ENCODE peak calls at places on chromosomes 4 and X, in ten cellular contexts. One of them, this sample, is unnamed.
A peak's percentile ranks its signal among the peaks of the same experiment; 100 is the strongest.

GRCh38 chrX:154056739-154057367 is 37.2 kb upstream of the IRAK1 start:
- DNase-seq in breast epithelium: no peak
- DNase-seq in CD4-positive, CD25-positive, alpha-beta regulatory T cell: peak; percentile 34
- DNase-seq in BE2C: no peak
- DNase-seq in coronary artery: no peak
- DNase-seq in upper lobe of right lung: no peak
- DNase-seq in psoas muscle: no peak
- DNase-seq in OCI-LY7: peak; percentile 7
- DNase-seq in AG09309: no peak
- DNase-seq in bronchial epithelial cell: peak; percentile 29
- DNase-seq in this sample: no peak

GRCh38 chrX:45191820-45192409 is 8.8 kb downstream of the DIPK2B start:
- DNase-seq in breast epithelium: no peak
- DNase-seq in CD4-positive, CD25-positive, alpha-beta regulatory T cell: no peak
- DNase-seq in BE2C: no peak
- DNase-seq in coronary artery: no peak
- DNase-seq in upper lobe of right lung: no peak
- DNase-seq in psoas muscle: no peak
- DNase-seq in OCI-LY7: no peak
- DNase-seq in AG09309: no peak
- DNase-seq in bronchial epithelial cell: no peak
- DNase-seq in this sample: peak; percentile 22

GRCh38 chrX:155632424-155633100 is 19.8 kb upstream of the TMLHE start:
- DNase-seq in breast epithelium: no peak
- DNase-seq in CD4-positive, CD25-positive, alpha-beta regulatory T cell: peak; percentile 76
- DNase-seq in BE2C: no peak
- DNase-seq in coronary artery: no peak
- DNase-seq in upper lobe of right lung: no peak
- DNase-seq in psoas muscle: no peak
- DNase-seq in OCI-LY7: no peak
- DNase-seq in AG09309: no peak
- DNase-seq in bronchial epithelial cell: no peak
- DNase-seq in this sample: no peak

GRCh38 chr4:42871685-42872271 is 20.7 kb upstream of the GRXCR1 start:
- DNase-seq in breast epithelium: no peak
- DNase-seq in CD4-positive, CD25-positive, alpha-beta regulatory T cell: no peak
- DNase-seq in BE2C: no peak
- DNase-seq in coronary artery: no peak
- DNase-seq in upper lobe of right lung: no peak
- DNase-seq in psoas muscle: no peak
- DNase-seq in OCI-LY7: no peak
- DNase-seq in AG09309: no peak
- DNase-seq in bronchial epithelial cell: no peak
- DNase-seq in this sample: no peak

GRCh38 chrX:47664737-47665136 is 5.8 kb upstream of the UXT start:
- DNase-seq in breast epithelium: no peak
- DNase-seq in CD4-positive, CD25-positive, alpha-beta regulatory T cell: no peak
- DNase-seq in BE2C: no peak
- DNase-seq in coronary artery: no peak
- DNase-seq in upper lobe of right lung: no peak
- DNase-seq in psoas muscle: no peak
- DNase-seq in OCI-LY7: no peak
- DNase-seq in AG09309: no peak
- DNase-seq in bronchial epithelial cell: no peak
- DNase-seq in this sample: no peak

GRCh38 chr4:174494731-174495130 is 27.6 kb downstream of the HPGD start:
- DNase-seq in breast epithelium: no peak
- DNase-seq in CD4-positive, CD25-positive, alpha-beta regulatory T cell: no peak
- DNase-seq in BE2C: no peak
- DNase-seq in coronary artery: no peak
- DNase-seq in upper lobe of right lung: no peak
- DNase-seq in psoas muscle: no peak
- DNase-seq in OCI-LY7: no peak
- DNase-seq in AG09309: no peak
- DNase-seq in bronchial epithelial cell: no peak
- DNase-seq in this sample: no peak

GRCh38 chrX:7147978-7148824 is at the start of gene PUDP:
- DNase-seq in breast epithelium: peak; percentile 68
- DNase-seq in CD4-positive, CD25-positive, alpha-beta regulatory T cell: peak; percentile 90
- DNase-seq in BE2C: peak; percentile 88
- DNase-seq in coronary artery: peak; percentile 89
- DNase-seq in upper lobe of right lung: peak; percentile 92
- DNase-seq in psoas muscle: peak; percentile 96
- DNase-seq in OCI-LY7: peak; percentile 87
- DNase-seq in AG09309: peak; percentile 40
- DNase-seq in bronchial epithelial cell: peak; percentile 49
- DNase-seq in this sample: peak; percentile 72

GRCh38 chr4:125016892-125017299 is 297.9 kb upstream of the FAT4 start:
- DNase-seq in breast epithelium: no peak
- DNase-seq in CD4-positive, CD25-positive, alpha-beta regulatory T cell: no peak
- DNase-seq in BE2C: peak; percentile 68
- DNase-seq in coronary artery: no peak
- DNase-seq in upper lobe of right lung: no peak
- DNase-seq in psoas muscle: no peak
- DNase-seq in OCI-LY7: no peak
- DNase-seq in AG09309: no peak
- DNase-seq in bronchial epithelial cell: no peak
- DNase-seq in this sample: no peak

GRCh38 chr4:185911556-185912064 is 99.6 kb upstream of the SORBS2 start:
- DNase-seq in breast epithelium: no peak
- DNase-seq in CD4-positive, CD25-positive, alpha-beta regulatory T cell: no peak
- DNase-seq in BE2C: peak; percentile 83
- DNase-seq in coronary artery: no peak
- DNase-seq in upper lobe of right lung: no peak
- DNase-seq in psoas muscle: no peak
- DNase-seq in OCI-LY7: no peak
- DNase-seq in AG09309: no peak
- DNase-seq in bronchial epithelial cell: peak; percentile 68
- DNase-seq in this sample: no peak

GRCh38 chrX:72258174-72258573 is 18.9 kb downstream of the RPS4X start:
- DNase-seq in breast epithelium: no peak
- DNase-seq in CD4-positive, CD25-positive, alpha-beta regulatory T cell: no peak
- DNase-seq in BE2C: peak; percentile 25
- DNase-seq in coronary artery: no peak
- DNase-seq in upper lobe of right lung: no peak
- DNase-seq in psoas muscle: no peak
- DNase-seq in OCI-LY7: no peak
- DNase-seq in AG09309: peak; percentile 41
- DNase-seq in bronchial epithelial cell: no peak
- DNase-seq in this sample: no peak

GRCh38 chr4:3853388-3854035 is 87.3 kb downstream of the ADRA2C start:
- DNase-seq in breast epithelium: no peak
- DNase-seq in CD4-positive, CD25-positive, alpha-beta regulatory T cell: no peak
- DNase-seq in BE2C: no peak
- DNase-seq in coronary artery: no peak
- DNase-seq in upper lobe of right lung: no peak
- DNase-seq in psoas muscle: no peak
- DNase-seq in OCI-LY7: no peak
- DNase-seq in AG09309: no peak
- DNase-seq in bronchial epithelial cell: no peak
- DNase-seq in this sample: no peak

GRCh38 chr4:73970945-73971344 is 10.9 kb downstream of the PF4 start:
- DNase-seq in breast epithelium: no peak
- DNase-seq in CD4-positive, CD25-positive, alpha-beta regulatory T cell: no peak
- DNase-seq in BE2C: no peak
- DNase-seq in coronary artery: no peak
- DNase-seq in upper lobe of right lung: no peak
- DNase-seq in psoas muscle: no peak
- DNase-seq in OCI-LY7: no peak
- DNase-seq in AG09309: no peak
- DNase-seq in bronchial epithelial cell: no peak
- DNase-seq in this sample: no peak

GRCh38 chr4:66524778-66525177 is 854.5 kb upstream of the EPHA5 start:
- DNase-seq in breast epithelium: no peak
- DNase-seq in CD4-positive, CD25-positive, alpha-beta regulatory T cell: no peak
- DNase-seq in BE2C: no peak
- DNase-seq in coronary artery: no peak
- DNase-seq in upper lobe of right lung: no peak
- DNase-seq in psoas muscle: no peak
- DNase-seq in OCI-LY7: no peak
- DNase-seq in AG09309: no peak
- DNase-seq in bronchial epithelial cell: no peak
- DNase-seq in this sample: no peak

GRCh38 chrX:19342331-19342906 is 1.3 kb upstream of the PDHA1 start:
- DNase-seq in breast epithelium: no peak
- DNase-seq in CD4-positive, CD25-positive, alpha-beta regulatory T cell: no peak
- DNase-seq in BE2C: no peak
- DNase-seq in coronary artery: no peak
- DNase-seq in upper lobe of right lung: no peak
- DNase-seq in psoas muscle: no peak
- DNase-seq in OCI-LY7: peak; percentile 0
- DNase-seq in AG09309: no peak
- DNase-seq in bronchial epithelial cell: no peak
- DNase-seq in this sample: no peak

GRCh38 chr4:8198906-8199593 is at the start of gene SH3TC1:
- DNase-seq in breast epithelium: peak; percentile 69
- DNase-seq in CD4-positive, CD25-positive, alpha-beta regulatory T cell: peak; percentile 82
- DNase-seq in BE2C: peak; percentile 94
- DNase-seq in coronary artery: no peak
- DNase-seq in upper lobe of right lung: peak; percentile 97
- DNase-seq in psoas muscle: peak; percentile 90
- DNase-seq in OCI-LY7: peak; percentile 82
- DNase-seq in AG09309: no peak
- DNase-seq in bronchial epithelial cell: peak; percentile 85
- DNase-seq in this sample: no peak
- H3K4me3 ChIP-seq in breast epithelium: peak within 1 kb of the TSS; percentile 66
- H3K4me3 ChIP-seq in CD4-positive, CD25-positive, alpha-beta regulatory T cell: peak within 1 kb of the TSS; percentile 79
- H3K4me3 ChIP-seq in BE2C: peak within 1 kb of the TSS; percentile 69
- H3K4me3 ChIP-seq in coronary artery: peak within 1 kb of the TSS; percentile 74
- H3K4me3 ChIP-seq in upper lobe of right lung: peak within 1 kb of the TSS; percentile 62
- H3K4me3 ChIP-seq in psoas muscle: peak within 1 kb of the TSS; percentile 63
- H3K4me3 ChIP-seq in OCI-LY7: peak within 1 kb of the TSS; percentile 67
- H3K4me3 ChIP-seq in AG09309: peak within 1 kb of the TSS; percentile 33
- H3K4me3 ChIP-seq in bronchial epithelial cell: peak within 1 kb of the TSS; percentile 85
- H3K4me3 ChIP-seq in this sample: no peak within 1 kb of the TSS

GRCh38 chr4:151653548-151653918 is 107.3 kb downstream of the GATB start:
- DNase-seq in breast epithelium: no peak
- DNase-seq in CD4-positive, CD25-positive, alpha-beta regulatory T cell: no peak
- DNase-seq in BE2C: no peak
- DNase-seq in coronary artery: no peak
- DNase-seq in upper lobe of right lung: no peak
- DNase-seq in psoas muscle: no peak
- DNase-seq in OCI-LY7: no peak
- DNase-seq in AG09309: no peak
- DNase-seq in bronchial epithelial cell: no peak
- DNase-seq in this sample: no peak
- H3K4me3 ChIP-seq in breast epithelium: no peak overlapping the region
- H3K4me3 ChIP-seq in CD4-positive, CD25-positive, alpha-beta regulatory T cell: no peak overlapping the region
- H3K4me3 ChIP-seq in BE2C: no peak overlapping the region
- H3K4me3 ChIP-seq in coronary artery: no peak overlapping the region
- H3K4me3 ChIP-seq in upper lobe of right lung: no peak overlapping the region
- H3K4me3 ChIP-seq in psoas muscle: no peak overlapping the region
- H3K4me3 ChIP-seq in OCI-LY7: no peak overlapping the region
- H3K4me3 ChIP-seq in AG09309: no peak overlapping the region
- H3K4me3 ChIP-seq in bronchial epithelial cell: no peak overlapping the region
- H3K4me3 ChIP-seq in this sample: no peak overlapping the region

GRCh38 chrX:33725556-33726232 is 406.4 kb downstream of the FAM47A start:
- DNase-seq in breast epithelium: peak; percentile 48
- DNase-seq in CD4-positive, CD25-positive, alpha-beta regulatory T cell: no peak
- DNase-seq in BE2C: no peak
- DNase-seq in coronary artery: no peak
- DNase-seq in upper lobe of right lung: no peak
- DNase-seq in psoas muscle: no peak
- DNase-seq in OCI-LY7: no peak
- DNase-seq in AG09309: no peak
- DNase-seq in bronchial epithelial cell: peak; percentile 48
- DNase-seq in this sample: no peak
- H3K4me3 ChIP-seq in breast epithelium: peak overlapping the region; percentile 60
- H3K4me3 ChIP-seq in CD4-positive, CD25-positive, alpha-beta regulatory T cell: no peak overlapping the region
- H3K4me3 ChIP-seq in BE2C: no peak overlapping the region
- H3K4me3 ChIP-seq in coronary artery: peak overlapping the region; percentile 59
- H3K4me3 ChIP-seq in upper lobe of right lung: peak overlapping the region; percentile 29
- H3K4me3 ChIP-seq in psoas muscle: peak overlapping the region; percentile 55
- H3K4me3 ChIP-seq in OCI-LY7: no peak overlapping the region
- H3K4me3 ChIP-seq in AG09309: no peak overlapping the region
- H3K4me3 ChIP-seq in bronchial epithelial cell: peak overlapping the region; percentile 23
- H3K4me3 ChIP-seq in this sample: peak overlapping the region; percentile 35

GRCh38 chr4:83110970-83111369 is 3.6 kb downstream of the PLAC8 start:
- DNase-seq in breast epithelium: no peak
- DNase-seq in CD4-positive, CD25-positive, alpha-beta regulatory T cell: no peak
- DNase-seq in BE2C: no peak
- DNase-seq in coronary artery: no peak
- DNase-seq in upper lobe of right lung: no peak
- DNase-seq in psoas muscle: no peak
- DNase-seq in OCI-LY7: no peak
- DNase-seq in AG09309: no peak
- DNase-seq in bronchial epithelial cell: no peak
- DNase-seq in this sample: no peak

GRCh38 chr4:83109480-83110221 is 4.9 kb downstream of the PLAC8 start:
- DNase-seq in breast epithelium: no peak
- DNase-seq in CD4-positive, CD25-positive, alpha-beta regulatory T cell: peak; percentile 49
- DNase-seq in BE2C: peak; percentile 75
- DNase-seq in coronary artery: no peak
- DNase-seq in upper lobe of right lung: peak; percentile 78
- DNase-seq in psoas muscle: peak; percentile 58
- DNase-seq in OCI-LY7: peak; percentile 11
- DNase-seq in AG09309: no peak
- DNase-seq in bronchial epithelial cell: peak; percentile 16
- DNase-seq in this sample: no peak

GRCh38 chr4:83108101-83108861 is 6.2 kb downstream of the PLAC8 start:
- DNase-seq in breast epithelium: no peak
- DNase-seq in CD4-positive, CD25-positive, alpha-beta regulatory T cell: peak; percentile 54
- DNase-seq in BE2C: no peak
- DNase-seq in coronary artery: no peak
- DNase-seq in upper lobe of right lung: no peak
- DNase-seq in psoas muscle: no peak
- DNase-seq in OCI-LY7: no peak
- DNase-seq in AG09309: no peak
- DNase-seq in bronchial epithelial cell: no peak
- DNase-seq in this sample: no peak

GRCh38 chr4:83112239-83112638 is 2.3 kb downstream of the PLAC8 start:
- DNase-seq in breast epithelium: no peak
- DNase-seq in CD4-positive, CD25-positive, alpha-beta regulatory T cell: peak; percentile 54
- DNase-seq in BE2C: no peak
- DNase-seq in coronary artery: no peak
- DNase-seq in upper lobe of right lung: no peak
- DNase-seq in psoas muscle: no peak
- DNase-seq in OCI-LY7: peak; percentile 88
- DNase-seq in AG09309: no peak
- DNase-seq in bronchial epithelial cell: no peak
- DNase-seq in this sample: no peak

DNA sequence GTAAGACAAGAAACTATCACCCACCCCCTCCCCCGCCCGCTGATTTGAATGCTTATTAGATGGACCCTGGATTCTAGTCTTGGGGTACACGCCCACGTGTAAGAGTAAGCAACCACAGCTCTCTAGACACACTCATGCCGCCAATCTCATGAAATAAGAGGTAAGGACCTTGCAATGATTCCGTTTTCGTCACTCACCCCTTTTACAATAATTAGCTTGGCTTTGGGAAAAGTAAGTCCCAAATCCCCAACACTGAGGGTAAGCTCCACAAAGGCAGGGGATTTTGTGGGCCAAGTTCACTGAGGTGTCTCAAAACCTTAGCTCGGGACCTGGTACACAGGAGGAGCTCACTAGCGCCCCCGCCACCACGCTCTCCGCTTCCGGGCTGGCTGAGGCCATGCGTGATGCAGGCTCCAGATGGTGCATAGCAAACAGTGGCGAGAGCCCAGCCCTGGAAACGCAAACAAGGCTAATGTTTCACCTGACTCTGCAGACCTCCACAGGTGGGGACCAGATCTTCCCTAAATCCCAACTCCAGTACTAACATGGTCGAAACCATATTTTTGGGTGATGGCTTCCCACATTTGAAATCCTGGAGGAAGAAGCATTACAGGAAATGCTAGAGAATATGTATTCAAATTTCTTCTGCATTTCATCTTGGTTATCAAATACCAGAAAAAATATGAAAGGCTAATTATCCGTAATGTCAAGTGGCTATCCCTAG is 4.1 kb downstream of the PLAC8 start:
- DNase-seq in breast epithelium: peak; percentile 74
- DNase-seq in CD4-positive, CD25-positive, alpha-beta regulatory T cell: peak; percentile 93
- DNase-seq in BE2C: peak; percentile 92
- DNase-seq in coronary artery: peak; percentile 85
- DNase-seq in upper lobe of right lung: peak; percentile 94
- DNase-seq in psoas muscle: peak; percentile 86
- DNase-seq in OCI-LY7: peak; percentile 93
- DNase-seq in AG09309: no peak
- DNase-seq in bronchial epithelial cell: peak; percentile 77
- DNase-seq in this sample: peak; percentile 49
- H3K4me3 ChIP-seq in breast epithelium: peak overlapping the region; percentile 72
- H3K4me3 ChIP-seq in CD4-positive, CD25-positive, alpha-beta regulatory T cell: peak overlapping the region; percentile 91
- H3K4me3 ChIP-seq in BE2C: peak overlapping the region; percentile 66
- H3K4me3 ChIP-seq in coronary artery: peak overlapping the region; percentile 73
- H3K4me3 ChIP-seq in upper lobe of right lung: peak overlapping the region; percentile 59
- H3K4me3 ChIP-seq in psoas muscle: peak overlapping the region; percentile 75
- H3K4me3 ChIP-seq in OCI-LY7: peak overlapping the region; percentile 58
- H3K4me3 ChIP-seq in AG09309: peak overlapping the region; percentile 45
- H3K4me3 ChIP-seq in bronchial epithelial cell: peak overlapping the region; percentile 46
- H3K4me3 ChIP-seq in this sample: peak overlapping the region; percentile 54